ENCODE peak calls at places on chromosome 22, in four cellular contexts. F is OCI-LY7, U is IMR-90, V is lower lobe of right lung. R is an unnamed sample.

GRCh38 chr22:19271856-19272535 is 19.5 kb downstream of the CLTCL1 start:
- DNase-seq in F (no peak), U (peak; percentile 74), V (no peak), R (no peak)

GRCh38 chr22:24305260-24305692 is 34.6 kb downstream of the SPECC1L start:
- DNase-seq in F (no peak), U (peak; percentile 4), V (no peak), R (no peak)

GRCh38 chr22:38429460-38430128 is 25.4 kb downstream of the KCNJ4 start:
- DNase-seq in F (no peak), U (peak; percentile 13), V (no peak), R (no peak)

GRCh38 chr22:39997939-39998726 is 3.4 kb downstream of the FAM83F start:
- DNase-seq in F (no peak), U (peak; percentile 36), V (no peak), R (no peak)

GRCh38 chr22:30691204-30691603 is 3.5 kb upstream of the OSBP2 start:
- DNase-seq in F (no peak), U (no peak), V (no peak), R (no peak)

GRCh38 chr22:27788889-27789288 is 12.7 kb downstream of the MN1 start:
- DNase-seq in F (no peak), U (no peak), V (no peak), R (no peak)

GRCh38 chr22:49052023-49052538 is 775.6 kb downstream of the BRD1 start:
- DNase-seq in F (no peak), U (no peak), V (no peak), R (no peak)

GRCh38 chr22:29691636-29692326 is 28.0 kb upstream of the CABP7 start:
- DNase-seq in F (no peak), U (no peak), V (no peak), R (no peak)

GRCh38 chr22:29706493-29706892 is 13.3 kb upstream of the CABP7 start:
- DNase-seq in F (no peak), U (no peak), V (no peak), R (no peak)

GRCh38 chr22:29700949-29701927 is 18.6 kb upstream of the CABP7 start:
- DNase-seq in F (peak; percentile 67), U (peak; percentile 34), V (no peak), R (no peak)

GRCh38 chr22:28674121-28674563 is 5.5 kb downstream of the TTC28 start:
- DNase-seq in F (peak; percentile 74), U (peak; percentile 43), V (no peak), R (peak; percentile 21)

GRCh38 chr22:28297504-28297903 is 378.4 kb upstream of the PITPNB start:
- DNase-seq in F (no peak), U (peak; percentile 2), V (no peak), R (no peak)

GRCh38 chr22:36470162-36470993 is 11.1 kb downstream of the TXN2 start:
- DNase-seq in F (peak; percentile 88), U (peak; percentile 89), V (peak; percentile 86), R (peak; percentile 74)

GRCh38 chr22:23240639-23241389 is 60.5 kb downstream of the BCR start:
- DNase-seq in F (peak; percentile 30), U (no peak), V (no peak), R (no peak)

GRCh38 chr22:38843716-38844660 is at the start of gene NPTXR:
- DNase-seq in F (no peak), U (peak; percentile 31), V (peak; percentile 65), R (peak; percentile 9)

GRCh38 chr22:31951201-31952093 is 7.1 kb downstream of the YWHAH start:
- DNase-seq in F (no peak), U (no peak), V (no peak), R (no peak)

GRCh38 chr22:31313366-31314147 is 21.3 kb upstream of the PIK3IP1 start:
- DNase-seq in F (peak; percentile 63), U (peak; percentile 61), V (peak; percentile 89), R (peak; percentile 31)

GRCh38 chr22:28867191-28867590 is 16.2 kb upstream of the ZNRF3 start:
- DNase-seq in F (no peak), U (no peak), V (no peak), R (no peak)

GRCh38 chr22:32106930-32107329 is 52.2 kb downstream of the C22orf42 start:
- DNase-seq in F (peak; percentile 4), U (no peak), V (no peak), R (no peak)

GRCh38 chr22:47918936-47919505 is 1156.6 kb downstream of the TBC1D22A start:
- DNase-seq in F (peak; percentile 92), U (no peak), V (no peak), R (no peak)

GRCh38 chr22:40524392-40525249 is 111.9 kb downstream of the MRTFA start:
- DNase-seq in F (peak; percentile 39), U (peak; percentile 54), V (no peak), R (no peak)

GRCh38 chr22:33382427-33382826 is 324.2 kb upstream of the SYN3 start:
- DNase-seq in F (no peak), U (no peak), V (no peak), R (no peak)

GRCh38 chr22:32815059-32815458 is 13.6 kb downstream of the TIMP3 start:
- DNase-seq in F (no peak), U (no peak), V (no peak), R (no peak)

GRCh38 chr22:22721681-22722309 is 77.4 kb downstream of the GGTLC2 start:
- DNase-seq in F (no peak), U (peak; percentile 83), V (peak; percentile 73), R (no peak)

GRCh38 chr22:36258750-36259619 is 6.1 kb downstream of the APOL1 start:
- DNase-seq in F (peak; percentile 73), U (peak; percentile 64), V (peak; percentile 71), R (no peak)

GRCh38 chr22:20550851-20551744 is 43.7 kb downstream of the MED15 start:
- DNase-seq in F (no peak), U (peak; percentile 78), V (no peak), R (no peak)

GRCh38 chr22:36916034-36916433 is 2.6 kb downstream of the CSF2RB start:
- DNase-seq in F (no peak), U (no peak), V (no peak), R (no peak)

GRCh38 chr22:33130473-33130872 is 72.3 kb upstream of the SYN3 start:
- DNase-seq in F (no peak), U (no peak), V (no peak), R (no peak)

GRCh38 chr22:48488149-48488551 is 1339.5 kb downstream of the BRD1 start:
- DNase-seq in F (peak; percentile 10), U (no peak), V (no peak), R (no peak)

GRCh38 chr22:26377170-26377825 is 51.8 kb upstream of the ASPHD2 start:
- DNase-seq in F (no peak), U (no peak), V (no peak), R (no peak)

GRCh38 chr22:33063611-33064010 is 5.4 kb upstream of the SYN3 start:
- DNase-seq in F (no peak), U (no peak), V (no peak), R (no peak)

GRCh38 chr22:44685384-44686056 is 16.5 kb upstream of the PRR5 start:
- DNase-seq in F (peak; percentile 64), U (peak; percentile 51), V (peak; percentile 65), R (peak; percentile 75)

GRCh38 chr22:44683237-44683636 is 18.8 kb upstream of the PRR5 start:
- DNase-seq in F (no peak), U (no peak), V (no peak), R (no peak)

GRCh38 chr22:44683881-44684280 is 18.1 kb upstream of the PRR5 start:
- DNase-seq in F (no peak), U (no peak), V (no peak), R (no peak)

GRCh38 chr22:44682556-44683168 is 19.3 kb upstream of the PRR5 start:
- DNase-seq in F (no peak), U (no peak), V (no peak), R (no peak)

DNA sequence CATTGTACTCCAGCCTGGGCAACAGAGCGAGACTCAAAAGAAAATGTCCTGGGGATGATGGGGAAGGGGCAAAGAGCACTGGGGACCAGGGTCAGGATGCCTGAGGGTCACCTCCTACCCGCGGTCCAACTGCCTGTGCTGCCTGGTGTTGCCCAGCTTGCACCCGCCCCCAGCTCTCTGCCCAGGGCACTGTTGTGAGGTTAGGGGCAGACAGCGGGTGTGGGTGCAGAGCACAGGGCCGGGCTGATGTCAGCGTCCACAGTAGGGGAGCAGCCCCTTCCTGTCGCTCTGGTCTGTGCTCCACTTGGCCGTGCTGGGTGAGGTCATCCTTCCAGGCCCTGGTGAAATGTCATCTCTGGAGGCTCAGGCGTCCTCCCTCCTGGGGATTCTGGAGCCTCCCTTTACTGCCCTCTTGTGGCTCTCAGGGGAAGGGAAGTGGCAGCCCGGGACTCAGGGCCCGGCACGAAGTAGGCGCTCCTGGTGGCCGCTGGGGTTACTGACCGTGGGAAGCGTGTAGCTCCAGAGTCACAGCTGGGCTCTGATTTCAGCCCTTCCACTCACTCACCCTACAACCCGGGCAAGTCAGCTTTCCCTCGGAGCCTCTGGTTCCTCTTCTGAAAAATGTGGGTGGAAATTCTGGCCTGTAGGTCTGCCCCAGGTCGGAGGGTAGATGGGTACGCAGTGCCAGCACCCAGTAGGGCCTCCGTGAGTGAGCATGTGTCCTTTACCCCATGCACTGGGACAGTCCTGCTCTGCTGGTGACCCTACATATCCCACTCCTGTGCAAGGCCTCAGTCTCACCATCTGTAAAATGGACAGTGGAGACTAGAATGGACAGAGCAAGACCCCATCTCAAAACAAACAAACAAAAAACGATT is 17.3 kb upstream of the PRR5 start:
- DNase-seq in F (peak; percentile 71), U (peak; percentile 95), V (peak; percentile 87), R (peak; percentile 69)
- H3K4me1 ChIP-seq in F (peaks cover 5% of the 10 kb centered on the region), U (peaks cover 25% of the 10 kb centered on the region), V (peaks cover 10% of the 10 kb centered on the region), R (peaks cover 25% of the 10 kb centered on the region)

DNA sequence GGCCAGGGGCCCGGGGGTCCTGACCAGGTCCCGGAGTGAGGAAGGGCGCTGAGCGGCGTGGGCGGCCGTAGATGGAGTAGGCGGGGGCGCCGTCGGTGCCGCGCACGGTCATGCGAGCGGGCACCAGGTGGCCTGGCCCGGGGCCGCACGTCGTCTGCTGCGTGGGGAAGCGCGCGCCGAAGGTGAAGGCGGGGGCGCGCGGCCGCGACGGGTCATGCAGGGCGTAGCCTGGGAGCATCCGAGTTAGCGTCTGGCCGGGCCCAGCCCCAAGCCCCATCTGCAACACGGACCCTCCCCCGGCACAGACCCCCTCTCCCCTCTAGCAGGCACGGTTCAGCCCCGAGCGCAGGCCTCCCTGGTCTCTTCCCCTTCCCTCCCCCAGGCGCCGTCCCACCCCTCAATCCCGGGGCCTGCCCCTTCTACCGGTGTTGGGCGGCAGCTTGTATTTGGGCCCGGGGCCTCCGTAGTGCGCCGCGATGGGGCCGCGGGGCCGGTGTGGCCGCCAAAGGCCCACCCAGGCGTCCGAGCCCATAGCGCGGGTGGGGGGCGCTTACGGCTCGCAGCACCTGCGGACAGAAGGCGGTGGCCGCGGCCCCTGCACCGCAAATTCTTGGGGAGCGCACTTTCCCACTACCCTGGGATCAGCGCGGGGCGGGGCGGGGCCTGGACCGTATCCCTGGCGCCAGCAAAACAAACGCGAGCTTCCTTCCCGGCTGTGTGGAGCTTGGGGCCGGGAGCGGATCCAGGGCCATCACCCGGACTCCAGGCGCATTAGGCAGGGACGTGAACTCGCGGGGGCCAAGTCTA is 1.9 kb upstream of the TYMP start:
- DNase-seq in F (peak; percentile 72), U (peak; percentile 41), V (peak; percentile 91), R (no peak)
- H3K27ac ChIP-seq in F (peak overlapping the region; percentile 53), U (no peak overlapping the region), V (peak overlapping the region; percentile 100), R (peak overlapping the region; percentile 97)

GRCh38 chr22:17086750-17087149 is 1.9 kb downstream of the IL17RA start:
- DNase-seq in F (peak; percentile 62), U (no peak), V (no peak), R (no peak)
- H3K4me3 ChIP-seq in F (peak overlapping the region; percentile 92), U (no peak overlapping the region), V (peak overlapping the region; percentile 91), R (peak overlapping the region; percentile 90)

DNA sequence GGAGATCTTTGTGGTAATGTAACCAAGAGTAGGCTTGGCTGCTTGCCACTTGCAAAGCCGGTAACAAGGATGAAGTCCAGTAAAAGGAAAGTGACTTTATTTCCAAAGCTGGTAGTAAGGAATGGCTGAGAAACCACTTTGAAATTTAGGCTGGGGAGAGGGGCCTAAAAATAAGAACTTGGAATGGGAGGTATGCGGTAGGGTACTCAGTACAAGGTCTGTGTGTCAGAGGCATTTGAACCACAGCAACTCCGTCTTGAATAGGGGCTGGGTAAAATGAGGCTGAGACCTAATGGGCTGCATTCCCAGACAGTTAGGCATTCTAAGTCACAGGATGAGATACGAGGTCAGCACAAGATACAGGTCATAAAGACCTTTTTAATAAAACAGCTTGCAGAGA is 215.9 kb upstream of the ISX start:
- DNase-seq in F (no peak), U (no peak), V (no peak), R (no peak)
- H3K4me1 ChIP-seq in F (no peaks in the 10 kb centered on the region), U (no peaks in the 10 kb centered on the region), V (no peaks in the 10 kb centered on the region), R (no peaks in the 10 kb centered on the region)